ENCODE peak calls at places on chromosomes 7 and 10, in eight cellular contexts. B is fibroblast of pulmonary artery, V is mesothelial cell of epicardium, S is epithelial cell of prostate, C is endothelial cell, G is ovary, I is EL, M is EH. A is an unnamed sample.

GRCh38 chr7:54773472-54774399 is 14.7 kb upstream of the SEC61G start:
- DNase-seq in C (peak; percentile 87), I (peak; percentile 85), M (peak; percentile 79), G (peak; percentile 87), S (peak; percentile 29), B (peak; percentile 88), V (peak; percentile 58), A (peak; percentile 89)

GRCh38 chr7:500521-501420 is 18.9 kb downstream of the PDGFA start:
- DNase-seq in G (no peak), S (no peak), B (no peak), I (no peak), V (no peak), C (no peak), M (no peak), A (no peak)

GRCh38 chr7:121023683-121024507 is 35.4 kb downstream of the CPED1 start:
- DNase-seq in V (no peak), I (peak; percentile 12), B (no peak), M (peak; percentile 52), C (no peak), G (no peak), S (no peak), A (no peak)

GRCh38 chr7:6375346-6376101 is 72.2 kb downstream of the DAGLB start:
- DNase-seq in G (no peak), M (peak; percentile 52), V (no peak), B (peak; percentile 49), S (no peak), I (peak; percentile 44), C (no peak), A (no peak)

GRCh38 chr7:156558198-156558597 is 82.4 kb upstream of the RNF32 start:
- DNase-seq in S (peak; percentile 71), I (peak; percentile 25), M (no peak), B (no peak), V (no peak), G (no peak), C (no peak), A (no peak)

GRCh38 chr10:70433581-70434280 is 7.8 kb downstream of the NODAL start:
- DNase-seq in G (no peak), V (no peak), M (peak; percentile 51), B (no peak), S (no peak), I (peak; percentile 40), C (no peak), A (peak; percentile 29)

GRCh38 chr7:157271991-157272324 is 64.8 kb upstream of the DNAJB6 start:
- DNase-seq in I (peak; percentile 93), S (peak; percentile 87), M (peak; percentile 99), C (no peak), B (peak; percentile 99), G (peak; percentile 65), V (no peak), A (no peak)

GRCh38 chr7:7321681-7322080 is 139.3 kb downstream of the C1GALT1 start:
- DNase-seq in V (no peak), C (no peak), S (peak; percentile 73), G (no peak), I (no peak), B (peak; percentile 4), M (no peak), A (no peak)

GRCh38 chr10:86946215-86947170 is 10.9 kb downstream of the MMRN2 start:
- DNase-seq in B (no peak), G (peak; percentile 48), V (no peak), M (peak; percentile 17), S (no peak), C (no peak), I (no peak), A (peak; percentile 3)

GRCh38 chr10:77111611-77112550 is 525.7 kb downstream of the KCNMA1 start:
- DNase-seq in V (no peak), S (no peak), C (peak; percentile 46), B (peak; percentile 80), G (no peak), I (peak; percentile 84), M (peak; percentile 83), A (peak; percentile 66)

GRCh38 chr10:5071411-5072198 is 22.6 kb upstream of the AKR1C3 start:
- DNase-seq in C (no peak), V (no peak), S (no peak), M (peak; percentile 50), G (peak; percentile 67), I (peak; percentile 36), B (peak; percentile 99), A (peak; percentile 96)

GRCh38 chr7:79132844-79133451 is 320.5 kb downstream of the MAGI2 start:
- DNase-seq in G (no peak), B (no peak), S (no peak), C (no peak), V (no peak), I (no peak), M (peak; percentile 46), A (no peak)

GRCh38 chr10:34449836-34450235 is 365.3 kb downstream of the PARD3 start:
- DNase-seq in G (no peak), B (no peak), V (no peak), C (no peak), M (peak; percentile 19), I (no peak), S (no peak), A (no peak)

GRCh38 chr7:68770649-68771048 is 827.6 kb upstream of the AUTS2 start:
- DNase-seq in G (no peak), B (no peak), M (no peak), S (no peak), C (no peak), I (no peak), V (peak; percentile 24), A (no peak)

GRCh38 chr7:4861673-4862072 is at the start of gene PAPOLB:
- DNase-seq in M (no peak), C (no peak), S (no peak), B (no peak), G (no peak), I (no peak), V (no peak), A (no peak)

GRCh38 chr7:28804990-28805389 is 153.1 kb downstream of the TRIL start:
- DNase-seq in M (peak; percentile 54), C (no peak), G (no peak), B (peak; percentile 88), V (no peak), S (no peak), I (peak; percentile 80), A (no peak)

GRCh38 chr7:23043441-23043840 is 29.5 kb upstream of the HYCC1 start:
- DNase-seq in G (no peak), M (no peak), S (no peak), B (no peak), C (no peak), V (no peak), I (peak; percentile 14), A (no peak)

GRCh38 chr10:4512557-4513286 is 313.3 kb upstream of the AKR1E2 start:
- DNase-seq in C (peak; percentile 23), S (peak; percentile 34), M (peak; percentile 66), V (no peak), B (peak; percentile 88), G (no peak), I (peak; percentile 62), A (peak; percentile 58)

GRCh38 chr7:94600267-94600666 is 55.7 kb downstream of the SGCE start:
- DNase-seq in I (no peak), M (no peak), V (no peak), S (no peak), G (no peak), B (no peak), C (no peak), A (no peak)

GRCh38 chr7:142882338-142882678 is 3.2 kb downstream of the TRPV6 start:
- DNase-seq in B (no peak), S (no peak), V (no peak), M (no peak), C (no peak), G (no peak), I (no peak), A (no peak)

GRCh38 chr10:17737021-17737965 is 14.7 kb upstream of the TMEM236 start:
- DNase-seq in S (no peak), G (no peak), M (peak; percentile 54), B (peak; percentile 67), I (peak; percentile 48), C (no peak), V (no peak), A (no peak)

GRCh38 chr10:3729397-3729796 is 55.6 kb downstream of the KLF6 start:
- DNase-seq in G (no peak), S (peak; percentile 27), C (no peak), B (peak; percentile 30), I (peak; percentile 23), V (no peak), M (peak; percentile 29), A (no peak)

GRCh38 chr7:21939136-21939857 is 6.4 kb downstream of the CDCA7L start:
- DNase-seq in S (no peak), G (no peak), B (peak; percentile 37), C (no peak), M (peak; percentile 48), I (peak; percentile 39), V (no peak), A (no peak)

GRCh38 chr10:132764108-132764507 is 21.8 kb downstream of the NKX6-2 start:
- DNase-seq in C (no peak), G (no peak), S (no peak), I (no peak), B (no peak), V (no peak), M (no peak), A (no peak)

GRCh38 chr10:51156913-51157312 is 82.6 kb downstream of the PRKG1 start:
- DNase-seq in V (no peak), C (no peak), M (peak; percentile 83), I (peak; percentile 84), G (no peak), S (no peak), B (peak; percentile 46), A (no peak)

GRCh38 chr10:23200997-23201652 is 9.0 kb downstream of the PTF1A start:
- DNase-seq in C (no peak), B (no peak), G (no peak), V (no peak), I (no peak), M (no peak), S (no peak), A (no peak)

GRCh38 chr10:123935680-123936079 is 44.1 kb upstream of the CPXM2 start:
- DNase-seq in V (no peak), M (no peak), G (no peak), I (no peak), B (no peak), C (no peak), S (no peak), A (no peak)

GRCh38 chr7:138979988-138980574 is 1.1 kb downstream of the KIAA1549 start:
- DNase-seq in M (peak; percentile 52), S (no peak), G (no peak), C (no peak), V (no peak), B (no peak), I (peak; percentile 21), A (no peak)

GRCh38 chr7:150848561-150849115 is 3.7 kb upstream of the AOC1 start:
- DNase-seq in M (no peak), I (no peak), C (no peak), V (no peak), B (no peak), G (no peak), S (no peak), A (no peak)

GRCh38 chr10:27743736-27744477 is 1.7 kb downstream of the MKX start:
- DNase-seq in S (no peak), I (peak; percentile 51), G (no peak), M (peak; percentile 48), V (no peak), B (peak; percentile 16), C (no peak), A (peak; percentile 40)